ENCODE peak calls at places on chromosomes 12 and 14, in eight cellular contexts. One of them, this sample, is unnamed.

GRCh38 chr12:130818381-130819247 is 20.4 kb downstream of the STX2 start:
- DNase-seq in breast epithelium: peak
- DNase-seq in lower lobe of right lung: peak
- DNase-seq in endothelial cell: peak
- DNase-seq in HL-60: peak
- DNase-seq in H9: peak
- DNase-seq in dorsolateral prefrontal cortex: peak
- DNase-seq in mucosa of descending colon: peak
- DNase-seq in this sample: no peak

GRCh38 chr12:15155271-15155670 is 65.9 kb downstream of the RERG start:
- DNase-seq in breast epithelium: no peak
- DNase-seq in lower lobe of right lung: no peak
- DNase-seq in endothelial cell: no peak
- DNase-seq in HL-60: no peak
- DNase-seq in H9: no peak
- DNase-seq in dorsolateral prefrontal cortex: no peak
- DNase-seq in mucosa of descending colon: no peak
- DNase-seq in this sample: no peak

GRCh38 chr14:94893411-94894160 is 123.7 kb upstream of the GSC start:
- DNase-seq in breast epithelium: no peak
- DNase-seq in lower lobe of right lung: no peak
- DNase-seq in endothelial cell: no peak
- DNase-seq in HL-60: no peak
- DNase-seq in H9: no peak
- DNase-seq in dorsolateral prefrontal cortex: no peak
- DNase-seq in mucosa of descending colon: no peak
- DNase-seq in this sample: no peak

GRCh38 chr14:99879401-99880295 is 86.4 kb downstream of the EML1 start:
- DNase-seq in breast epithelium: no peak
- DNase-seq in lower lobe of right lung: no peak
- DNase-seq in endothelial cell: no peak
- DNase-seq in HL-60: no peak
- DNase-seq in H9: no peak
- DNase-seq in dorsolateral prefrontal cortex: no peak
- DNase-seq in mucosa of descending colon: no peak
- DNase-seq in this sample: no peak

GRCh38 chr12:122102331-122102730 is 23.8 kb downstream of the MLXIP start:
- DNase-seq in breast epithelium: no peak
- DNase-seq in lower lobe of right lung: no peak
- DNase-seq in endothelial cell: no peak
- DNase-seq in HL-60: no peak
- DNase-seq in H9: no peak
- DNase-seq in dorsolateral prefrontal cortex: no peak
- DNase-seq in mucosa of descending colon: peak
- DNase-seq in this sample: no peak

GRCh38 chr14:100855256-100855930 is 29.5 kb downstream of the MEG3 start:
- DNase-seq in breast epithelium: no peak
- DNase-seq in lower lobe of right lung: peak
- DNase-seq in endothelial cell: no peak
- DNase-seq in HL-60: no peak
- DNase-seq in H9: no peak
- DNase-seq in dorsolateral prefrontal cortex: no peak
- DNase-seq in mucosa of descending colon: peak
- DNase-seq in this sample: no peak

GRCh38 chr12:92085040-92085439 is 60.6 kb downstream of the BTG1 start:
- DNase-seq in breast epithelium: no peak
- DNase-seq in lower lobe of right lung: no peak
- DNase-seq in endothelial cell: no peak
- DNase-seq in HL-60: no peak
- DNase-seq in H9: no peak
- DNase-seq in dorsolateral prefrontal cortex: no peak
- DNase-seq in mucosa of descending colon: no peak
- DNase-seq in this sample: no peak

GRCh38 chr12:52539024-52539820 is 13.7 kb downstream of the KRT71 start:
- DNase-seq in breast epithelium: no peak
- DNase-seq in lower lobe of right lung: no peak
- DNase-seq in endothelial cell: no peak
- DNase-seq in HL-60: no peak
- DNase-seq in H9: no peak
- DNase-seq in dorsolateral prefrontal cortex: no peak
- DNase-seq in mucosa of descending colon: no peak
- DNase-seq in this sample: no peak

GRCh38 chr12:96238336-96239031 is 44.3 kb downstream of the ELK3 start:
- DNase-seq in breast epithelium: no peak
- DNase-seq in lower lobe of right lung: no peak
- DNase-seq in endothelial cell: no peak
- DNase-seq in HL-60: no peak
- DNase-seq in H9: no peak
- DNase-seq in dorsolateral prefrontal cortex: no peak
- DNase-seq in mucosa of descending colon: no peak
- DNase-seq in this sample: no peak

GRCh38 chr12:52414936-52415335 is 8.8 kb upstream of the KRT82 start:
- DNase-seq in breast epithelium: no peak
- DNase-seq in lower lobe of right lung: no peak
- DNase-seq in endothelial cell: no peak
- DNase-seq in HL-60: no peak
- DNase-seq in H9: no peak
- DNase-seq in dorsolateral prefrontal cortex: no peak
- DNase-seq in mucosa of descending colon: no peak
- DNase-seq in this sample: no peak

GRCh38 chr14:36931796-36932195 is 240.6 kb downstream of the SLC25A21 start:
- DNase-seq in breast epithelium: no peak
- DNase-seq in lower lobe of right lung: no peak
- DNase-seq in endothelial cell: no peak
- DNase-seq in HL-60: no peak
- DNase-seq in H9: no peak
- DNase-seq in dorsolateral prefrontal cortex: no peak
- DNase-seq in mucosa of descending colon: no peak
- DNase-seq in this sample: no peak

GRCh38 chr12:44019118-44019517 is 183.2 kb downstream of the TMEM117 start:
- DNase-seq in breast epithelium: no peak
- DNase-seq in lower lobe of right lung: no peak
- DNase-seq in endothelial cell: no peak
- DNase-seq in HL-60: no peak
- DNase-seq in H9: no peak
- DNase-seq in dorsolateral prefrontal cortex: no peak
- DNase-seq in mucosa of descending colon: no peak
- DNase-seq in this sample: no peak

DNA sequence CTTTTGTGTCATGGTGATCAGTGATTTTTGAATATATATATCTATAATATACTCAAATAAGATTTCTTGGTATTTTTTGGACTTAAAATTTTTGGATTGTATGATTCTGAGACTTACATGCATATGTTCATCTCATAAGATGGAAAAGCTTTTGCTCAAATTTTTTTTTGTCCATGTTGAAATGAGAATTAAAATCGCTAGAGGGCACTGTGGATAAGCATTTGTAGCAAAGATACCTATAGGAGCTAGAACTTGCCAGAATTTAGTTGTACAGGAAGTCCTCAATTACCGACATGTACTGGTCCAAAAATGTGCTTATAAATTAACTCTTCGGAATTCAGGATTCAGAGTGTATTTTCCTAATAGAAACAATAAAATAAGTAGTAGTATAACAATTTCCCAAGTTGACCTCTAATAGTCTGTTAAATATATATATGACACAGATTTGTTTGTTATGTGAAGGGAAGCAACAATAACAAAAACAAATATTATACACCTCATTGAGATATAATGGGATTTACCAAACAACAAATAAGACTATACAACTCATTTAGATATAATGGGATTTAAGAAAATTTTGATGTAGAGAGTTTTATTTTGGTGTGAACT is 179.6 kb downstream of the TMEM117 start:
- DNase-seq in breast epithelium: no peak
- DNase-seq in lower lobe of right lung: no peak
- DNase-seq in endothelial cell: no peak
- DNase-seq in HL-60: no peak
- DNase-seq in H9: no peak
- DNase-seq in dorsolateral prefrontal cortex: no peak
- DNase-seq in mucosa of descending colon: no peak
- DNase-seq in this sample: no peak
- TF ChIP-seq CTCF in breast epithelium: no peak
- TF ChIP-seq CTCF in lower lobe of right lung: peak
- TF ChIP-seq CTCF in endothelial cell: peak
- TF ChIP-seq CTCF in HL-60: peak
- TF ChIP-seq CTCF in H9: peak
- TF ChIP-seq CTCF in dorsolateral prefrontal cortex: peak
- TF ChIP-seq CTCF in mucosa of descending colon: peak
- TF ChIP-seq CTCF in this sample: no peak

GRCh38 chr14:28142400-28143015 is 624.1 kb upstream of the FOXG1 start:
- DNase-seq in breast epithelium: no peak
- DNase-seq in lower lobe of right lung: no peak
- DNase-seq in endothelial cell: no peak
- DNase-seq in HL-60: no peak
- DNase-seq in H9: no peak
- DNase-seq in dorsolateral prefrontal cortex: no peak
- DNase-seq in mucosa of descending colon: no peak
- DNase-seq in this sample: no peak
- TF ChIP-seq CTCF in breast epithelium: no peak
- TF ChIP-seq CTCF in lower lobe of right lung: no peak
- TF ChIP-seq CTCF in endothelial cell: peak
- TF ChIP-seq CTCF in HL-60: no peak
- TF ChIP-seq CTCF in H9: peak
- TF ChIP-seq CTCF in dorsolateral prefrontal cortex: no peak
- TF ChIP-seq CTCF in mucosa of descending colon: no peak
- TF ChIP-seq CTCF in this sample: no peak

GRCh38 chr14:32202468-32202865 is 602 bp downstream of the RNU6-8 start:
- DNase-seq in breast epithelium: no peak
- DNase-seq in lower lobe of right lung: no peak
- DNase-seq in endothelial cell: peak
- DNase-seq in HL-60: no peak
- DNase-seq in H9: no peak
- DNase-seq in dorsolateral prefrontal cortex: no peak
- DNase-seq in mucosa of descending colon: no peak
- DNase-seq in this sample: no peak

GRCh38 chr14:32201816-32202467 is at the start of gene RNU6-7:
- DNase-seq in breast epithelium: no peak
- DNase-seq in lower lobe of right lung: peak
- DNase-seq in endothelial cell: peak
- DNase-seq in HL-60: peak
- DNase-seq in H9: peak
- DNase-seq in dorsolateral prefrontal cortex: no peak
- DNase-seq in mucosa of descending colon: peak
- DNase-seq in this sample: no peak

GRCh38 chr14:32205554-32205953 is 2.5 kb upstream of the RNU6-8 start:
- DNase-seq in breast epithelium: no peak
- DNase-seq in lower lobe of right lung: no peak
- DNase-seq in endothelial cell: no peak
- DNase-seq in HL-60: no peak
- DNase-seq in H9: no peak
- DNase-seq in dorsolateral prefrontal cortex: no peak
- DNase-seq in mucosa of descending colon: no peak
- DNase-seq in this sample: no peak

GRCh38 chr14:32202941-32203882 is at the start of gene RNU6-8:
- DNase-seq in breast epithelium: peak
- DNase-seq in lower lobe of right lung: peak
- DNase-seq in endothelial cell: peak
- DNase-seq in HL-60: peak
- DNase-seq in H9: peak
- DNase-seq in dorsolateral prefrontal cortex: peak
- DNase-seq in mucosa of descending colon: peak
- DNase-seq in this sample: peak

DNA sequence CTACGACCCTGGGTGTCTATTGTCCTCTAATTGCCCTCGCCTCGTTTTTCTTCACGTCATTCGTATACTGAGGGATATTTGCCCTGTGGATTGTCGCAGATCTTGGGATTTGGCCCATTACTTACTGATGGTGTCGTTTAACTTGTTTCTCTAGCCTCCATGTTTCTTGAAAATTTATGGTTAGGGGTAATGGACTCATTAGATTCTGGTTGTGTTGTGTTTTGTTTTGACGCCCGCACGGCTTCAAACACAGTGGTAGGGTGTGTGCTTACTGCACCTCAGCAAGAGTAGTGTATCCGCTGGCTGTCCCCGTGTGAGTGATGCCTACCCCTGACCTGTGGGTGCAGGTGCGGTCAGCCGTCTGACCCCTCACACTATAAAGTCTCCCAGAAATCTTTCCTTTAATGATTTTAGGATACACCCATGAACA is 874 bp upstream of the RNU6-8 start:
- DNase-seq in breast epithelium: no peak
- DNase-seq in lower lobe of right lung: no peak
- DNase-seq in endothelial cell: peak
- DNase-seq in HL-60: no peak
- DNase-seq in H9: peak
- DNase-seq in dorsolateral prefrontal cortex: no peak
- DNase-seq in mucosa of descending colon: peak
- DNase-seq in this sample: no peak
- TF ChIP-seq CTCF in breast epithelium: no peak
- TF ChIP-seq CTCF in lower lobe of right lung: no peak
- TF ChIP-seq CTCF in endothelial cell: no peak
- TF ChIP-seq CTCF in HL-60: no peak
- TF ChIP-seq CTCF in H9: no peak
- TF ChIP-seq CTCF in dorsolateral prefrontal cortex: no peak
- TF ChIP-seq CTCF in mucosa of descending colon: no peak
- TF ChIP-seq CTCF in this sample: no peak

GRCh38 chr12:48933664-48934311 is 8.5 kb upstream of the FKBP11 start:
- DNase-seq in breast epithelium: no peak
- DNase-seq in lower lobe of right lung: no peak
- DNase-seq in endothelial cell: no peak
- DNase-seq in HL-60: no peak
- DNase-seq in H9: no peak
- DNase-seq in dorsolateral prefrontal cortex: no peak
- DNase-seq in mucosa of descending colon: no peak
- DNase-seq in this sample: no peak

GRCh38 chr12:48937170-48937569 is 11.9 kb upstream of the FKBP11 start:
- DNase-seq in breast epithelium: no peak
- DNase-seq in lower lobe of right lung: no peak
- DNase-seq in endothelial cell: peak
- DNase-seq in HL-60: no peak
- DNase-seq in H9: peak
- DNase-seq in dorsolateral prefrontal cortex: no peak
- DNase-seq in mucosa of descending colon: no peak
- DNase-seq in this sample: no peak

GRCh38 chr12:48932878-48933277 is 7.6 kb upstream of the FKBP11 start:
- DNase-seq in breast epithelium: no peak
- DNase-seq in lower lobe of right lung: no peak
- DNase-seq in endothelial cell: no peak
- DNase-seq in HL-60: no peak
- DNase-seq in H9: no peak
- DNase-seq in dorsolateral prefrontal cortex: no peak
- DNase-seq in mucosa of descending colon: no peak
- DNase-seq in this sample: no peak

GRCh38 chr12:48936379-48936979 is 11.2 kb upstream of the FKBP11 start:
- DNase-seq in breast epithelium: peak
- DNase-seq in lower lobe of right lung: peak
- DNase-seq in endothelial cell: peak
- DNase-seq in HL-60: peak
- DNase-seq in H9: peak
- DNase-seq in dorsolateral prefrontal cortex: peak
- DNase-seq in mucosa of descending colon: peak
- DNase-seq in this sample: peak

DNA sequence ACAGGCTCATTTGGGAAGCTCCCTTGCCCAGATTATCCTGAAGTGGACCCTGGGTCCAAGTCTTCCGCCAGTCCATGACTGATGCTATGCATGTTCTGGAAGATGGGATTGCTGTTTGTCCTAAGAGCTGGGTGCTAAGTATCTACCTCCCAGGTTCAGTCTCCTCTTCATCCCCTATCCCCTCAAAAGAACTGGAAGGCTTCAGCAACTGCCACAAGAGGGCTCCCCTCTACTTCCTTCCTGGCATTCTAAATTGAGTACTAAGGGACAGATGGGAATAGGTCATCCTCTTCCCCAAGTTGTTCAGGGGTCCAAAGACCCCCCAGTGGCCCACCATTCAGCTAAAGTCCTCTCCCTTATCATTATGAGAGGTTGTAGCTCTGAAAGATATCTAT is 9.0 kb upstream of the FKBP11 start:
- DNase-seq in breast epithelium: no peak
- DNase-seq in lower lobe of right lung: no peak
- DNase-seq in endothelial cell: no peak
- DNase-seq in HL-60: peak
- DNase-seq in H9: no peak
- DNase-seq in dorsolateral prefrontal cortex: no peak
- DNase-seq in mucosa of descending colon: no peak
- DNase-seq in this sample: no peak
- TF ChIP-seq CTCF in breast epithelium: no peak
- TF ChIP-seq CTCF in lower lobe of right lung: peak
- TF ChIP-seq CTCF in endothelial cell: no peak
- TF ChIP-seq CTCF in HL-60: no peak
- TF ChIP-seq CTCF in H9: peak
- TF ChIP-seq CTCF in dorsolateral prefrontal cortex: no peak
- TF ChIP-seq CTCF in mucosa of descending colon: peak
- TF ChIP-seq CTCF in this sample: no peak

This sample was measured in omental fat pad.